ENCODE peak calls at places on chromosomes 11 and 22, in nine cellular contexts. One of them, this sample, is unnamed.

GRCh38 chr11:74984730-74985129 is 4.0 kb upstream of the NEU3 start:
- DNase-seq in tibial artery: no peak
- DNase-seq in fibroblast of lung: no peak
- DNase-seq in K562: no peak
- DNase-seq in mesothelial cell of epicardium: no peak
- DNase-seq in A549: no peak
- DNase-seq in body of pancreas: no peak
- DNase-seq in foreskin fibroblast: no peak
- DNase-seq in Panc1: no peak
- DNase-seq in this sample: no peak

GRCh38 chr22:26939466-26939865 is 282.1 kb downstream of the MIAT start:
- DNase-seq in A549: no peak
- DNase-seq in body of pancreas: no peak
- DNase-seq in Panc1: no peak
- DNase-seq in foreskin fibroblast: no peak
- DNase-seq in fibroblast of lung: no peak
- DNase-seq in K562: no peak
- DNase-seq in tibial artery: no peak
- DNase-seq in mesothelial cell of epicardium: no peak
- DNase-seq in this sample: no peak

GRCh38 chr22:41910050-41910598 is 4.8 kb downstream of the SHISA8 start:
- DNase-seq in Panc1: no peak
- DNase-seq in foreskin fibroblast: peak; percentile 51
- DNase-seq in fibroblast of lung: no peak
- DNase-seq in tibial artery: no peak
- DNase-seq in mesothelial cell of epicardium: no peak
- DNase-seq in body of pancreas: peak; percentile 67
- DNase-seq in K562: no peak
- DNase-seq in A549: no peak
- DNase-seq in this sample: no peak

GRCh38 chr11:99275521-99275920 is 254.8 kb downstream of the CNTN5 start:
- DNase-seq in mesothelial cell of epicardium: no peak
- DNase-seq in foreskin fibroblast: no peak
- DNase-seq in K562: no peak
- DNase-seq in A549: no peak
- DNase-seq in tibial artery: no peak
- DNase-seq in Panc1: no peak
- DNase-seq in body of pancreas: no peak
- DNase-seq in fibroblast of lung: no peak
- DNase-seq in this sample: peak; percentile 25

GRCh38 chr11:35151241-35151640 is 12.3 kb downstream of the CD44 start:
- DNase-seq in body of pancreas: no peak
- DNase-seq in mesothelial cell of epicardium: no peak
- DNase-seq in foreskin fibroblast: peak; percentile 60
- DNase-seq in tibial artery: no peak
- DNase-seq in Panc1: no peak
- DNase-seq in A549: no peak
- DNase-seq in K562: no peak
- DNase-seq in fibroblast of lung: no peak
- DNase-seq in this sample: no peak

GRCh38 chr11:125923012-125923579 is 18.8 kb downstream of the DDX25 start:
- DNase-seq in tibial artery: no peak
- DNase-seq in mesothelial cell of epicardium: no peak
- DNase-seq in body of pancreas: peak; percentile 71
- DNase-seq in K562: peak; percentile 71
- DNase-seq in foreskin fibroblast: peak; percentile 86
- DNase-seq in fibroblast of lung: peak; percentile 79
- DNase-seq in A549: peak; percentile 65
- DNase-seq in Panc1: peak; percentile 64
- DNase-seq in this sample: peak; percentile 16

GRCh38 chr11:66766681-66767080 is 37.7 kb upstream of the SPTBN2 start:
- DNase-seq in body of pancreas: no peak
- DNase-seq in foreskin fibroblast: no peak
- DNase-seq in mesothelial cell of epicardium: no peak
- DNase-seq in Panc1: no peak
- DNase-seq in fibroblast of lung: no peak
- DNase-seq in A549: no peak
- DNase-seq in K562: no peak
- DNase-seq in tibial artery: no peak
- DNase-seq in this sample: no peak

GRCh38 chr11:64759722-64760719 is at the start of gene PYGM:
- DNase-seq in body of pancreas: no peak
- DNase-seq in mesothelial cell of epicardium: no peak
- DNase-seq in tibial artery: peak; percentile 97
- DNase-seq in K562: peak; percentile 55
- DNase-seq in A549: no peak
- DNase-seq in fibroblast of lung: peak; percentile 60
- DNase-seq in foreskin fibroblast: no peak
- DNase-seq in Panc1: no peak
- DNase-seq in this sample: no peak

GRCh38 chr11:67651976-67652895 is 1.7 kb upstream of the ACY3 start:
- DNase-seq in body of pancreas: no peak
- DNase-seq in Panc1: no peak
- DNase-seq in A549: no peak
- DNase-seq in mesothelial cell of epicardium: no peak
- DNase-seq in foreskin fibroblast: peak; percentile 12
- DNase-seq in K562: no peak
- DNase-seq in fibroblast of lung: no peak
- DNase-seq in tibial artery: no peak
- DNase-seq in this sample: no peak

GRCh38 chr11:120334894-120335462 is 1.2 kb upstream of the ARHGEF12 start:
- DNase-seq in fibroblast of lung: peak; percentile 98
- DNase-seq in body of pancreas: peak; percentile 71
- DNase-seq in Panc1: no peak
- DNase-seq in tibial artery: peak; percentile 73
- DNase-seq in foreskin fibroblast: peak; percentile 91
- DNase-seq in K562: peak; percentile 70
- DNase-seq in mesothelial cell of epicardium: no peak
- DNase-seq in A549: peak; percentile 40
- DNase-seq in this sample: no peak

DNA sequence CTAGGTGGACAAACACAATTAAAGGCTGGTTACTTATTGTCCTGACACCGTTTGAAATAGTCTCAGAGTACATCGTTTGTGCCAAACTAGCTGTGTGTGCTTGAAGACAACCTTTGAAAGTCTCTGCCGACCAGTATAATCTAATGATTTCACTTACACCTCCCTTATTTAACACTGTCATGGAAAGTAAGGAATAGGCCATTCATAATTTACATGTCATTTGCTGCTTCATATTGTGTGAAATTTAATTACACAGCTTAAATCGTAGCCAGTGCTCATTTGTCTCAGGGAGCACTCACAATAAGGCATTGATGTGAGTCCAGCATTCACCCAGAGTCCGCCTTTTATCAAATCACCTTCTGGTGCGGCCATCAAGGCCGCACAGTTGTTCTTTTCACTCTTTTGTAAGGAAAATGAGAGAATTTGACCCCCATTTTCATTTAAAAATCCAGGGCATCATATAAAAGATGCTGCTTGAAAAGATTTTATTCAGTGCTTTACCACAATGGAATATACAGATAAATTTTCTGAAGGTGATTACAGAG is 46.9 kb downstream of the PAX6 start:
- DNase-seq in Panc1: no peak
- DNase-seq in foreskin fibroblast: no peak
- DNase-seq in fibroblast of lung: no peak
- DNase-seq in K562: no peak
- DNase-seq in tibial artery: no peak
- DNase-seq in body of pancreas: no peak
- DNase-seq in mesothelial cell of epicardium: no peak
- DNase-seq in A549: no peak
- DNase-seq in this sample: no peak
- TF ChIP-seq CTCF in Panc1: no peak
- TF ChIP-seq CTCF in foreskin fibroblast: no peak
- TF ChIP-seq CTCF in fibroblast of lung: no peak
- TF ChIP-seq CTCF in K562: no peak
- TF ChIP-seq CTCF in tibial artery: no peak
- TF ChIP-seq CTCF in body of pancreas: no peak
- TF ChIP-seq CTCF in mesothelial cell of epicardium: no peak
- TF ChIP-seq CTCF in A549: no peak
- TF ChIP-seq CTCF in this sample: no peak

DNA sequence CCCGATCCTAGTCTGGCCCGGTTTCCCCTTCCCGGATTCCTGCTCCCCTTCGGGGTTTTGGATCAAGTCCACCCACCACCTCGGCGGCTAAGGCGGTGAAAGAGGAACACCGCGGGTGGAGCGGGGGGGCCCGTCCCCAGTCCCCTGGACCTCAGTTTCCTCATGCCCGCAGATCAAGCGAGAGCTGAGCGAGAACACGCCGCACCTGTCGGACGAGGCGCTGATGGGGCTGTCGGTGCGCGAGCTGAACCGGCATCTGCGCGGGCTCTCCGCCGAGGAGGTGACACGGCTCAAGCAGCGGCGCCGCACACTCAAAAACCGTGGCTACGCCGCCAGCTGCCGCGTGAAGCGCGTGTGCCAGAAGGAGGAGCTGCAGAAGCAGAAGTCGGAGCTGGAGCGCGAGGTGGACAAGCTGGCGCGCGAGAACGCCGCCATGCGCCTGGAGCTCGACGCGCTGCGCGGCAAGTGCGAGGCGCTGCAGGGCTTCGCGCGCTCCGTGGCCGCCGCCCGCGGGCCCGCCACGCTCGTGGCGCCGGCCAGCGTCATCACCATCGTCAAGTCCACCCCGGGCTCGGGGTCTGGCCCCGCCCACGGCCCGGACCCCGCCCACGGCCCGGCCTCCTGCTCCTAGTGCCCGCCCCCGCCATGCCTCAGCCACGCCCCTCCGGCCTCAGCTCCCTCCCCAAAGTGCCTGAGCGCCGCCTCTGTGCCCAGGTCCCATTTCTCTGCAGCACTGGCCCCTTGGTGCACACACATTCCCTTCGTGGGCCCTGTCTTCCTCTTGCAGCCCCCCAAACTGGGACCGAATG is 12.7 kb downstream of the MAFF start:
- DNase-seq in K562: peak; percentile 92
- DNase-seq in mesothelial cell of epicardium: peak; percentile 43
- DNase-seq in body of pancreas: peak; percentile 74
- DNase-seq in foreskin fibroblast: peak; percentile 90
- DNase-seq in A549: no peak
- DNase-seq in tibial artery: peak; percentile 87
- DNase-seq in Panc1: no peak
- DNase-seq in fibroblast of lung: peak; percentile 65
- DNase-seq in this sample: no peak
- TF ChIP-seq CTCF in K562: peak; percentile 62
- TF ChIP-seq CTCF in mesothelial cell of epicardium: no peak
- TF ChIP-seq CTCF in body of pancreas: peak; percentile 8
- TF ChIP-seq CTCF in foreskin fibroblast: no peak
- TF ChIP-seq CTCF in A549: no peak
- TF ChIP-seq CTCF in tibial artery: peak; percentile 23
- TF ChIP-seq CTCF in Panc1: no peak
- TF ChIP-seq CTCF in fibroblast of lung: no peak
- TF ChIP-seq CTCF in this sample: no peak

GRCh38 chr11:22190827-22191463 is 1.9 kb upstream of the ANO5 start:
- DNase-seq in K562: no peak
- DNase-seq in mesothelial cell of epicardium: no peak
- DNase-seq in body of pancreas: no peak
- DNase-seq in foreskin fibroblast: no peak
- DNase-seq in A549: no peak
- DNase-seq in fibroblast of lung: no peak
- DNase-seq in tibial artery: no peak
- DNase-seq in Panc1: no peak
- DNase-seq in this sample: no peak

GRCh38 chr11:22193348-22194051 is 615 bp downstream of the ANO5 start:
- DNase-seq in mesothelial cell of epicardium: peak; percentile 19
- DNase-seq in foreskin fibroblast: peak; percentile 0
- DNase-seq in K562: peak; percentile 7
- DNase-seq in Panc1: no peak
- DNase-seq in fibroblast of lung: no peak
- DNase-seq in body of pancreas: peak; percentile 54
- DNase-seq in A549: peak; percentile 30
- DNase-seq in tibial artery: peak; percentile 67
- DNase-seq in this sample: no peak

GRCh38 chr11:22192642-22193347 is at the start of gene ANO5:
- DNase-seq in mesothelial cell of epicardium: peak; percentile 40
- DNase-seq in fibroblast of lung: no peak
- DNase-seq in tibial artery: peak; percentile 83
- DNase-seq in Panc1: no peak
- DNase-seq in A549: peak; percentile 71
- DNase-seq in K562: peak; percentile 42
- DNase-seq in body of pancreas: peak; percentile 89
- DNase-seq in foreskin fibroblast: peak; percentile 1
- DNase-seq in this sample: no peak

GRCh38 chr11:22189660-22190059 is 3.2 kb upstream of the ANO5 start:
- DNase-seq in body of pancreas: no peak
- DNase-seq in A549: no peak
- DNase-seq in mesothelial cell of epicardium: no peak
- DNase-seq in fibroblast of lung: no peak
- DNase-seq in foreskin fibroblast: no peak
- DNase-seq in K562: no peak
- DNase-seq in Panc1: no peak
- DNase-seq in tibial artery: no peak
- DNase-seq in this sample: no peak

DNA sequence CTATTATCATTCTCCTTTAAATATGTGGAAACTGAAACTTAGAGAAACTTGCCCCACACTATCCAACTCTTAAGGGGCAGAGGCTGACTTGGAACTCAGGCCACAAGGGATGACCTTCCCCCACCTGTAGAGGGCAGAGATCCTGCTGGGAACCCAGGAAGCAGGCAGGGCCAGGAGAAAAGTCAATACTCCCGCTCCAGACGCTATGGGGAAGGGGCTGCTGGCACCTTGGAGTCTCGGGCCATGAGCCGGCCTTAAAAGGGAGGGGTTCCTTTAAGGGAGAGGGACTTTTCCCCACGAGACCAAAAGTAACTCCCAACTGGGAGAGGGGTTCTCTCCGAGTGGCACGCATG is 620 bp upstream of the ANO5 start:
- DNase-seq in body of pancreas: peak; percentile 59
- DNase-seq in tibial artery: no peak
- DNase-seq in mesothelial cell of epicardium: no peak
- DNase-seq in foreskin fibroblast: peak; percentile 0
- DNase-seq in K562: peak; percentile 19
- DNase-seq in fibroblast of lung: no peak
- DNase-seq in A549: peak; percentile 66
- DNase-seq in Panc1: no peak
- DNase-seq in this sample: no peak
- TF ChIP-seq CTCF in body of pancreas: peak; percentile 36
- TF ChIP-seq CTCF in tibial artery: no peak
- TF ChIP-seq CTCF in mesothelial cell of epicardium: no peak
- TF ChIP-seq CTCF in foreskin fibroblast: no peak
- TF ChIP-seq CTCF in K562: no peak
- TF ChIP-seq CTCF in fibroblast of lung: no peak
- TF ChIP-seq CTCF in A549: peak; percentile 51
- TF ChIP-seq CTCF in Panc1: peak; percentile 59
- TF ChIP-seq CTCF in this sample: peak; percentile 53

DNA sequence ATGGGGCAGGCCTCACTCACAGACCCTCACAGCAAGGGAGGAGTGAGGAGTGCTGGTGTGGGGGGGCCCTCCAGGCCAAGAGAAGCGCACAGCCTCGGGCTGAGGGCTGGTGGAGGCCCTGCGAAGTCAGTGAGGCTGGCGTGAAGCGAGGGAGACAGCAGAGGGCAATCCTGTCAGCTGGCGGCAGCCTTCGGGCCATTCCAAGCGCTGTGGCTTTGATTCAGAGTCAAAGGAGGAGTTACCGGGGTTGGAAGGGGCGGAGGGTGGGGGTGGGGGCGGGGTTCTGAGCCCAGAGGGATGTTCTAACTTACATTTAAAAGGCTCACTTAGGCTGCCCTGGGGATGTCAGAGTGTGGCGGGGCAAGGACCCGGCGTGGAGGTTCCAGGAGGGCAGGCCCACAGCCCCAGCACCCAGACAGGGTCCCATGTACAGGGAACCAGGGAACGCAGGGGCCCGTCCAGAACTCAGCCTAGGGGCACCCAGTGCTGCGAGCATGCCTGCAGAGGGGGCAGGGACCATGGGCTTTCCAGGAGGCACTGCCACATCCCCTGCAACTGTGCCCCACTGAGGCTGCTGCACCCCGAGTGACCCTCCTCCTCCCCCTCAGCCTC is 39.5 kb upstream of the TTLL12 start:
- DNase-seq in A549: no peak
- DNase-seq in body of pancreas: no peak
- DNase-seq in Panc1: no peak
- DNase-seq in tibial artery: no peak
- DNase-seq in fibroblast of lung: peak; percentile 40
- DNase-seq in mesothelial cell of epicardium: no peak
- DNase-seq in K562: peak; percentile 34
- DNase-seq in foreskin fibroblast: peak; percentile 81
- DNase-seq in this sample: no peak
- TF ChIP-seq CTCF in A549: no peak
- TF ChIP-seq CTCF in body of pancreas: no peak
- TF ChIP-seq CTCF in Panc1: no peak
- TF ChIP-seq CTCF in tibial artery: no peak
- TF ChIP-seq CTCF in fibroblast of lung: no peak
- TF ChIP-seq CTCF in mesothelial cell of epicardium: no peak
- TF ChIP-seq CTCF in K562: peak; percentile 11
- TF ChIP-seq CTCF in foreskin fibroblast: no peak
- TF ChIP-seq CTCF in this sample: no peak